ENCODE peak calls at places on chromosomes 13 and 19, in four cellular contexts. C is GM12891, F is GM12878, D is K562. P is an unnamed sample.

GRCh38 chr13:100644328-100644727 is 30.3 kb downstream of the TMTC4 start:
- DNase-seq in C (no peak), F (no peak), D (no peak), P (no peak)

GRCh38 chr13:79966039-79966438 is 374.9 kb downstream of the SPRY2 start:
- DNase-seq in C (no peak), D (no peak), F (no peak), P (peak; percentile 17)

GRCh38 chr19:1237754-1238372 is at the start of gene CBARP:
- DNase-seq in F (no peak), D (peak; percentile 73), C (no peak), P (no peak)

GRCh38 chr19:31308781-31309180 is 40.5 kb downstream of the TSHZ3 start:
- DNase-seq in C (no peak), D (no peak), F (no peak), P (no peak)

GRCh38 chr19:17686592-17687042 is 1.5 kb downstream of the UNC13A start:
- DNase-seq in C (no peak), D (peak; percentile 74), F (no peak), P (no peak)

GRCh38 chr13:26811636-26812035 is 51.0 kb upstream of the GPR12 start:
- DNase-seq in C (no peak), F (no peak), D (no peak), P (no peak)

GRCh38 chr13:73767747-73768315 is 366.4 kb downstream of the KLF12 start:
- DNase-seq in D (peak; percentile 1), C (no peak), F (no peak), P (no peak)

GRCh38 chr13:35549481-35549880 is 73.0 kb upstream of the MAB21L1 start:
- DNase-seq in C (no peak), F (peak; percentile 15), D (no peak), P (no peak)

GRCh38 chr13:39976481-39976880 is 321.0 kb downstream of the COG6 start:
- DNase-seq in D (no peak), F (no peak), C (no peak), P (no peak)

GRCh38 chr19:44512326-44513298 is 12.3 kb upstream of the ZNF180 start:
- DNase-seq in C (no peak), F (no peak), D (peak; percentile 64), P (peak; percentile 17)

GRCh38 chr19:51259348-51260245 is 8.7 kb downstream of the SIGLECL1 start:
- DNase-seq in C (no peak), D (peak; percentile 74), F (peak; percentile 12), P (peak; percentile 37)

GRCh38 chr13:60756306-60756705 is 359.3 kb downstream of the TDRD3 start:
- DNase-seq in D (no peak), C (no peak), F (no peak), P (no peak)

GRCh38 chr19:48874309-48875135 is 2.3 kb downstream of the PPP1R15A start:
- DNase-seq in C (no peak), D (peak; percentile 77), F (no peak), P (peak; percentile 88)

GRCh38 chr13:103703246-103703645 is 637.0 kb upstream of the SLC10A2 start:
- DNase-seq in C (no peak), D (no peak), F (no peak), P (no peak)

GRCh38 chr19:6772028-6772865 is at the start of gene VAV1:
- DNase-seq in C (peak; percentile 90), D (peak; percentile 77), F (peak; percentile 64), P (peak; percentile 96)

GRCh38 chr19:53908106-53908932 is 759 bp upstream of the CACNG7 start:
- DNase-seq in F (no peak), C (peak; percentile 34), D (peak; percentile 75), P (peak; percentile 51)

GRCh38 chr19:48170817-48171347 is 402 bp downstream of the ZSWIM9 start:
- DNase-seq in F (no peak), C (no peak), D (peak; percentile 14), P (no peak)

GRCh38 chr19:32373614-32374295 is 28.3 kb downstream of the ZNF507 start:
- DNase-seq in C (no peak), D (peak; percentile 91), F (no peak), P (no peak)

GRCh38 chr13:28707629-28708427 is 10.9 kb downstream of the SLC46A3 start:
- DNase-seq in C (no peak), D (peak; percentile 57), F (peak; percentile 94), P (peak; percentile 45)

GRCh38 chr19:18514800-18515682 is 6.8 kb downstream of the ELL start:
- DNase-seq in C (no peak), F (no peak), D (peak; percentile 45), P (peak; percentile 92)

GRCh38 chr13:76890036-76890435 is 3.8 kb upstream of the KCTD12 start:
- DNase-seq in C (no peak), F (no peak), D (no peak), P (no peak)

DNA sequence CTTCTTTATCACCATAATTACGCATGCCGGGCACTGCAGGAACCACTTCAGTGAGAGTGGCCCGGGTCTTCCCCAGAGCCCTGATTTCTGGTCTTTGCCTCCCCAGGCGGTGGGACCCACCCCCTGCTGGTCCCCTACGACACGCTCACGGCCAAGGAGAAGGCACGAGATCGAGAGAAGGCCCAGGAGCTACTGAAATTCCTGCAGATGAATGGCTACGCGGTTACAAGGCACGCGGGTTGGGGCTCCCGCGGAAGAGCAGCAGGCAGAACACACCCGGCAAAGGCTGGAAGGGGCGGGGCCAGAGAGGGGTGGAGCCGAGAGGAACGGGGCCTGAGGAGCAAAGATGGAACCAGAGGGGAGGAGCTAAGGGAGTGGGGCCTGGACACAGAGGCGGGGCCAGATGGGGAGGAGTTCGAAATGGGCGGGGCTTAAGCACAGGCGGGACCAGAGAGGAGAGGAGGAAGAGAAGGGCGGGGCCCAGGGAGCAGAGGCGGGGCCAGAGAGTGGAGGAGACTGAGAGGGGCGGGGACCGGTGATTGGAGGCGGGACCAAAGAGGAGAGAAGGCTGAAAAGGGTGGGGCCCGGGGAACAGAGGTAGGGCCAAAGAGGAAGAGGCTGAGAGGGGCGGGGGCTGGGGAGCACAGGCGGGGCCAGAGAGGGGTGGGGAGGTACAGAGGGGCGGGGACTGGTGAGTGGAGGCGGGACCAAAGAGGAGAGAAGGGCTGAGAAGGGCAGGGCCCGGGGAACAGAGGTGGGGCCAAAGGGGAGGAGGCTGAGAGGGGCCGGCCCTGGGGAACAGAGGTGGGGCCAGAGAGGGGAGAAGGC is 73.4 kb downstream of the RYR1 start:
- DNase-seq in F (peak; percentile 63), D (peak; percentile 99), C (peak; percentile 96), P (peak; percentile 68)
- TF ChIP-seq SPI1 in F (peak; percentile 10), D (peak; percentile 64), C (no peak), P (no peak)

GRCh38 chr19:40822161-40822560 is 23.2 kb downstream of the EGLN2 start:
- DNase-seq in C (no peak), F (no peak), D (no peak), P (no peak)
- TF ChIP-seq SPI1 in C (no peak), F (no peak), D (no peak), P (no peak)

GRCh38 chr19:4086336-4086953 is 19.7 kb upstream of the ZBTB7A start:
- DNase-seq in D (no peak), C (no peak), F (no peak), P (no peak)
- TF ChIP-seq SPI1 in D (no peak), C (no peak), F (no peak), P (no peak)

GRCh38 chr19:28012361-28012760 is 1200.6 kb downstream of the UQCRFS1 start:
- DNase-seq in C (no peak), D (peak; percentile 12), F (no peak), P (no peak)

GRCh38 chr19:28014821-28015405 is 1198.0 kb downstream of the UQCRFS1 start:
- DNase-seq in F (no peak), D (no peak), C (no peak), P (no peak)

GRCh38 chr19:28009696-28010095 is 1203.3 kb downstream of the UQCRFS1 start:
- DNase-seq in C (no peak), F (no peak), D (no peak), P (no peak)

GRCh38 chr19:28008695-28009094 is 1204.3 kb downstream of the UQCRFS1 start:
- DNase-seq in F (no peak), D (no peak), C (no peak), P (no peak)

DNA sequence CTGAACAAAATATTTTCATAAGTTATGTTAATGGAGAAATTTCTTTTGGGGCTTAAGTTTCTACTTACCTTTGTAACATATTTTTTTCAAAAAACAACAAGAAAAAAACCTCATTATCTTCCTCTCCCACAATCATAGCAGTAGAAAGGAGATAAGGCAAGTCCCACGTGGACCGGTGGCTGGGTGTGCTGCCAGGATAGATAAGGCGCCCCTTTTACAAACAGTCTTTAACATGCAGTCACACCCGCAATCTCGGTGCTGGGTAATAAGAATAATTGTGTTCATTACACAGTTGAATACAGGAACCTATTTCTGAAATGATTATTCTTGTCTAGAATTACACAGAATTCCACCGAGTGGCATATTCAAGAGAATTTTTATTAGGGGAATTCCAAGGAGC is 1202.3 kb downstream of the UQCRFS1 start:
- DNase-seq in C (no peak), D (peak; percentile 10), F (no peak), P (no peak)
- TF ChIP-seq SPI1 in C (no peak), D (no peak), F (no peak), P (no peak)

P was measured in HL-60.